ENCODE peak calls at places on chromosomes 4 and X, in six cellular contexts. D is neural progenitor cell, M is MM.1S, L is SK-N-SH, V is OCI-LY7, B is GM23338. Z is an unnamed sample.

GRCh38 chrX:154696328-154697045 is 43.1 kb upstream of the CTAG2 start:
- DNase-seq in V (no peak), L (no peak), M (no peak), D (no peak), B (no peak), Z (peak)

GRCh38 chrX:39750246-39750790 is 347.4 kb downstream of the BCOR start:
- DNase-seq in V (no peak), M (no peak), L (no peak), D (no peak), B (no peak), Z (peak)

GRCh38 chr4:129358571-129358970 is 262.6 kb downstream of the C4orf33 start:
- DNase-seq in B (no peak), D (no peak), L (no peak), M (peak), V (no peak), Z (peak)

GRCh38 chr4:142743071-142743825 is 102.9 kb downstream of the INPP4B start:
- DNase-seq in D (no peak), B (no peak), L (no peak), M (no peak), V (no peak), Z (peak)

GRCh38 chrX:107894038-107894437 is 68.4 kb downstream of the MID2 start:
- DNase-seq in M (peak), L (peak), B (peak), D (peak), V (peak), Z (peak)

GRCh38 chrX:21408324-21408723 is 34.1 kb downstream of the CNKSR2 start:
- DNase-seq in V (no peak), B (no peak), D (no peak), M (no peak), L (no peak), Z (no peak)

GRCh38 chrX:120366794-120367193 is 4.9 kb downstream of the ATP1B4 start:
- DNase-seq in D (no peak), L (no peak), V (no peak), B (no peak), M (no peak), Z (no peak)

GRCh38 chr4:4675051-4675581 is 133.3 kb upstream of the STX18 start:
- DNase-seq in D (no peak), B (no peak), V (no peak), L (no peak), M (no peak), Z (no peak)

GRCh38 chrX:79138658-79139241 is 5.7 kb upstream of the GPR174 start:
- DNase-seq in B (no peak), D (no peak), L (no peak), V (peak), M (peak), Z (no peak)

GRCh38 chrX:93673056-93673868 is at the start of gene NAP1L3:
- DNase-seq in B (peak), V (no peak), L (peak), M (peak), D (peak), Z (peak)

GRCh38 chrX:154430916-154431315 is 2.4 kb downstream of the ATP6AP1 start:
- DNase-seq in D (no peak), L (no peak), B (no peak), M (no peak), V (no peak), Z (no peak)

GRCh38 chr4:40276541-40276940 is 58.6 kb upstream of the CHRNA9 start:
- DNase-seq in D (no peak), L (no peak), M (no peak), V (no peak), B (no peak), Z (no peak)

GRCh38 chr4:76376534-76376933 is 44.4 kb downstream of the CCDC158 start:
- DNase-seq in D (no peak), M (no peak), B (no peak), L (no peak), V (no peak), Z (no peak)

GRCh38 chr4:62135565-62136156 is 935.5 kb downstream of the ADGRL3 start:
- DNase-seq in V (no peak), B (no peak), L (no peak), M (no peak), D (no peak), Z (no peak)

GRCh38 chr4:178745203-178745602 is 1303.0 kb upstream of the AGA start:
- DNase-seq in D (no peak), M (no peak), B (no peak), V (no peak), L (no peak), Z (no peak)

GRCh38 chr4:93327346-93327745 is 501.2 kb upstream of the ATOH1 start:
- DNase-seq in L (no peak), M (no peak), B (no peak), D (no peak), V (no peak), Z (no peak)

GRCh38 chr4:41506071-41506470 is 31.9 kb upstream of the LIMCH1 start:
- DNase-seq in M (no peak), D (no peak), L (no peak), V (no peak), B (no peak), Z (peak)

GRCh38 chr4:120733968-120734367 is 188.6 kb downstream of the PRDM5 start:
- DNase-seq in L (no peak), D (no peak), B (no peak), V (no peak), M (no peak), Z (no peak)

GRCh38 chr4:164807611-164808010 is 53.7 kb downstream of the SMIM31 start:
- DNase-seq in D (peak), V (no peak), B (peak), L (no peak), M (no peak), Z (no peak)

GRCh38 chrX:86051741-86052140 is 4.4 kb upstream of the CHM start:
- DNase-seq in M (no peak), B (no peak), L (no peak), D (no peak), V (no peak), Z (no peak)

GRCh38 chr4:138643827-138644226 is 371.8 kb upstream of the NOCT start:
- DNase-seq in D (no peak), L (no peak), B (no peak), M (no peak), V (no peak), Z (peak)

GRCh38 chr4:85751907-85752306 is 277.0 kb downstream of the ARHGAP24 start:
- DNase-seq in D (no peak), B (no peak), L (no peak), M (no peak), V (no peak), Z (no peak)

GRCh38 chr4:69362351-69362750 is 82.1 kb downstream of the UGT2B28 start:
- DNase-seq in V (no peak), M (no peak), D (no peak), L (no peak), B (no peak), Z (no peak)

GRCh38 chrX:64975491-64975890 is 759 bp downstream of the ZC4H2 start:
- DNase-seq in L (peak), D (peak), V (peak), B (peak), M (peak), Z (peak)

DNA sequence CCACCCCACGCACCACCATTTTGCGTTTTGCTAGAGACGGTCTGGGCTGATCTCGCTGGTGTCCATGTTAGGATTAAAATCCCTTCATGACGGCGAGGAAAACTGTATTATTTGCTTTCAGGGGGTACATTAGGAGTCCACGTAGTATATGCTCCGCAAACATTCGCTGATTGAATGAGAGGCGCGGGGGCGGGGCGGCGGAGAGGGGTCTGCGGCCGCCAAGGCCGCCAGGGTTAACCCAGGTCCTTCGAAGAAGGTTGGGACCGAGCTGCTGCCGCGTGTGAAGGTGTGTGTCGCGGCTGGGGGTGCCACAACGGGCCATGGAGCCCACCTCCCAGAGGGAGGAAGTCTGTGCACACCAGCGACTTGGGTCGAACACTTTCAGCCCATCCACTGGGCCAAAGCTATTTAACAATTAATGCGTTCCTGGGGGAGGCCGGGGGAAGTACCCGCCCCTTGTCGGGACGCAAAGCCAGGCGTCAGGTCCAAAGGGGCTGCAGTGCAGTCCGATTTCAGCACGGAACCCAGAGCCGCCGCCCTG is 6.4 kb upstream of the PITX2 start:
- DNase-seq in D (peak), L (no peak), B (peak), M (no peak), V (no peak), Z (no peak)
- TF ChIP-seq EZH2phosphoT487 in D (peak), L (no peak), B (no peak), M (no peak), V (no peak), Z (no peak)

DNA sequence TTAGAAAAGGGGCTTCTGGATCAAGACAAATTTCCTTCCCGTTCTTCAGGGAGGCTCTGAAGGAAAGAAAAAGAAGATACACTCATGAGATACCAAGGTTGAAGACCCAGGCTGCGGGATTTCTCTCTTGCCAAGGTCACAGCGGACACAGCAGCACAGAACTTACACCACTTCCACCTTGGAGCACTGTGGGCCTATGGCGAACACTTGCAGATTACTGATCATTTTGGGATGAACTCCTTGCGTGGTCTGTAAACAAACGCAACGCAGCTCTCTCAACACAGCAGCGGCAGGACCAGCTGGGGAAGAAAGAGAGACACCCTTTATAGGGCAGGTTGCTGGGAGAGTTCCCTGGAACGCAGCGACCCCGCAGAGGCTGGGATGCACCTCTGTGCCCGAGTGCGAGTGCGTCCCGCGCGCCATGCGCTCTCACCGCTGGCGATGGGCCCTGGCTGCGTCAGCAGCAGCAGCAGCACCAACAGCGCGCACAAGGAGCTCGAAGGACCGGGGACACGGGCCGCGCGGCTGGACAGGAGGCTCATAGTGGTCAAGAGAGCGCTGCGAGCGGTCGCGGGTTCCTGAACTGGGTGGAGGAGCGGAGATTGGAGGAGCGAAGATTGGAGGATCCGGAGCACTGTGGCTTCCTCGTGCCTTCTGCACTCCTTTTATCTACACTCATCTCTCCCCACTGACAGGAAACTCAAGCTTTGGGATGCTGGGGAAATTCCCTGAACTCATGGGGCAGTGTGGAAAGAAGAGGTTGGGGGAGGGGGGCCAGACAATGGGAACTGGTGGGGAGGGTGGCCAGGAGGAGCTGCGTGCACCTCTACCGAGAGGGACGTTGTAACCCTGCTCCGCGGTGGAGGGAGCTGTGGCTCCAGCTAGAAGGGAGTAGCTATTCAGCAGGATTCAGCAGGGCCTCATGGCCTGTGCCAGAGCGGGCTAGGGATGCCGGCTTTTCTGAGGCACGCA is at the start of gene CXCL5:
- DNase-seq in M (no peak), B (peak), D (peak), V (no peak), L (no peak), Z (peak)
- H3K4me3 ChIP-seq in M (no peak), B (peak), D (peak), V (no peak), L (no peak), Z (peak)

GRCh38 chr4:140256335-140256734 is 102.4 kb upstream of the MAML3 start:
- DNase-seq in V (no peak), D (no peak), M (peak), L (no peak), B (no peak), Z (peak)

GRCh38 chr4:140255919-140256318 is 101.9 kb upstream of the MAML3 start:
- DNase-seq in M (no peak), V (no peak), L (no peak), B (no peak), D (no peak), Z (no peak)

GRCh38 chr4:140255467-140255866 is 101.5 kb upstream of the MAML3 start:
- DNase-seq in D (no peak), M (no peak), L (no peak), V (no peak), B (no peak), Z (peak)

GRCh38 chr4:140257461-140258305 is 103.7 kb upstream of the MAML3 start:
- DNase-seq in D (no peak), M (peak), V (no peak), L (no peak), B (no peak), Z (peak)

GRCh38 chr4:140256941-140257340 is 103.0 kb upstream of the MAML3 start:
- DNase-seq in M (no peak), L (no peak), V (no peak), D (no peak), B (no peak), Z (peak)
- TF ChIP-seq EZH2phosphoT487 in M (no peak), L (no peak), V (no peak), D (no peak), B (no peak), Z (no peak)

GRCh38 chr4:173940146-173940545 is 343.3 kb downstream of the FBXO8 start:
- DNase-seq in B (no peak), D (no peak), M (no peak), V (no peak), L (no peak), Z (no peak)
- H3K4me3 ChIP-seq in B (no peak), D (no peak), M (no peak), V (no peak), L (no peak), Z (no peak)

Z was measured in GM23248.